ENCODE peak calls at places on chromosomes 6 and 20, in six cellular contexts. M, D, H, L, O and B are unnamed samples.

GRCh38 chr20:39289316-39289715 is 327.2 kb downstream of the DHX35 start:
- DNase-seq in M (no peak), D (no peak), H (no peak), L (peak), O (peak), B (no peak)

GRCh38 chr6:12115001-12115400 is 102.9 kb downstream of the HIVEP1 start:
- DNase-seq in M (no peak), D (no peak), H (no peak), L (no peak), O (no peak), B (no peak)

GRCh38 chr6:99276747-99277146 is 72.7 kb downstream of the FAXC start:
- DNase-seq in M (no peak), D (no peak), H (no peak), L (no peak), O (no peak), B (no peak)

GRCh38 chr20:63968928-63969760 is 586 bp downstream of the ZNF512B start:
- DNase-seq in M (peak), D (peak), H (peak), L (peak), O (peak), B (peak)

GRCh38 chr6:147046131-147046530 is 158.1 kb upstream of the STXBP5 start:
- DNase-seq in M (no peak), D (no peak), H (no peak), L (no peak), O (no peak), B (no peak)

GRCh38 chr6:7542878-7543394 is 1.5 kb downstream of the DSP start:
- DNase-seq in M (no peak), D (no peak), H (no peak), L (no peak), O (peak), B (no peak)

GRCh38 chr6:53582963-53583362 is 38.1 kb upstream of the GCLC start:
- DNase-seq in M (no peak), D (no peak), H (no peak), L (no peak), O (no peak), B (no peak)

GRCh38 chr6:55665224-55665587 is 86.2 kb upstream of the HMGCLL1 start:
- DNase-seq in M (no peak), D (no peak), H (no peak), L (no peak), O (no peak), B (no peak)

GRCh38 chr6:137181876-137182653 is 8.6 kb upstream of the IL22RA2 start:
- DNase-seq in M (no peak), D (no peak), H (no peak), L (no peak), O (no peak), B (no peak)

GRCh38 chr6:159692303-159693127 is 526 bp downstream of the SOD2 start:
- DNase-seq in M (peak), D (peak), H (peak), L (peak), O (peak), B (peak)

GRCh38 chr20:43535370-43536004 is 23.3 kb upstream of the SGK2 start:
- DNase-seq in M (no peak), D (no peak), H (no peak), L (no peak), O (no peak), B (no peak)

GRCh38 chr6:140437619-140438345 is 1063.3 kb upstream of the CITED2 start:
- DNase-seq in M (no peak), D (no peak), H (no peak), L (no peak), O (peak), B (no peak)

GRCh38 chr6:80886475-80886874 is 780.0 kb downstream of the BCKDHB start:
- DNase-seq in M (no peak), D (no peak), H (no peak), L (no peak), O (no peak), B (no peak)

GRCh38 chr6:17725083-17725482 is 18.4 kb upstream of the NUP153 start:
- DNase-seq in M (no peak), D (peak), H (no peak), L (peak), O (peak), B (no peak)

GRCh38 chr6:107811591-107812218 is 12.4 kb downstream of the SCML4 start:
- DNase-seq in M (peak), D (peak), H (no peak), L (no peak), O (no peak), B (no peak)

GRCh38 chr6:144263786-144264185 is 21.3 kb upstream of the UTRN start:
- DNase-seq in M (no peak), D (no peak), H (no peak), L (no peak), O (no peak), B (no peak)